ENCODE peak calls at places on chromosome 9, in eight cellular contexts. Y is left ventricle myocardium inferior; I is tibial artery; Z is omental fat pad; J is psoas muscle; D is fibroblast of villous mesenchyme; E is CD8-positive, alpha-beta T cell; L is CD4-positive, alpha-beta T cell. P is an unnamed sample.
A peak's percentile ranks its signal among the peaks of the same experiment; 100 is the strongest.

GRCh38 chr9:5784526-5785315 is 48.2 kb downstream of the ERMP1 start:
- DNase-seq in Y (no peak), I (no peak), Z (no peak), J (no peak), D (peak; percentile 69), E (no peak), L (no peak), P (no peak)

GRCh38 chr9:22049411-22049810 is 40.3 kb upstream of the CDKN2B start:
- DNase-seq in Y (no peak), I (no peak), Z (no peak), J (no peak), D (peak; percentile 42), E (no peak), L (no peak), P (no peak)

GRCh38 chr9:136520053-136520540 is 25.8 kb downstream of the NOTCH1 start:
- DNase-seq in Y (no peak), I (no peak), Z (no peak), J (no peak), D (no peak), E (no peak), L (no peak), P (no peak)

GRCh38 chr9:122445155-122445749 is 32.5 kb downstream of the OR1J1 start:
- DNase-seq in Y (no peak), I (no peak), Z (no peak), J (no peak), D (peak; percentile 60), E (no peak), L (no peak), P (no peak)

GRCh38 chr9:91978739-91979414 is 28.8 kb upstream of the ROR2 start:
- DNase-seq in Y (no peak), I (no peak), Z (no peak), J (no peak), D (peak; percentile 90), E (no peak), L (no peak), P (no peak)

GRCh38 chr9:88462191-88462590 is 72.8 kb upstream of the NXNL2 start:
- DNase-seq in Y (no peak), I (no peak), Z (no peak), J (no peak), D (no peak), E (no peak), L (no peak), P (no peak)

GRCh38 chr9:27861887-27862286 is 288.6 kb upstream of the C9orf72 start:
- DNase-seq in Y (no peak), I (no peak), Z (no peak), J (no peak), D (no peak), E (no peak), L (no peak), P (no peak)

GRCh38 chr9:16143947-16144890 is 591.4 kb downstream of the CCDC171 start:
- DNase-seq in Y (no peak), I (no peak), Z (no peak), J (no peak), D (no peak), E (no peak), L (no peak), P (no peak)

GRCh38 chr9:132946624-132947295 is 2.3 kb upstream of the TSC1 start:
- DNase-seq in Y (no peak), I (no peak), Z (no peak), J (no peak), D (peak; percentile 34), E (no peak), L (no peak), P (no peak)

GRCh38 chr9:4984571-4985375 is at the start of gene JAK2:
- DNase-seq in Y (peak; percentile 92), I (peak; percentile 97), Z (peak; percentile 53), J (peak; percentile 91), D (peak; percentile 96), E (peak; percentile 74), L (peak; percentile 69), P (peak; percentile 92)

GRCh38 chr9:132742821-132743311 is 72.6 kb downstream of the GTF3C4 start:
- DNase-seq in Y (no peak), I (peak; percentile 47), Z (no peak), J (no peak), D (no peak), E (no peak), L (no peak), P (no peak)

GRCh38 chr9:109441296-109441695 is 56.8 kb downstream of the PTPN3 start:
- DNase-seq in Y (no peak), I (no peak), Z (no peak), J (no peak), D (no peak), E (no peak), L (no peak), P (no peak)
- TF ChIP-seq CTCF in Y (no peak), I (no peak), Z (no peak), J (no peak), D (peak; percentile 8), E (no peak), L (no peak), P (no peak)

GRCh38 chr9:76618762-76619161 is 145.5 kb upstream of the PCA3 start:
- DNase-seq in Y (no peak), I (no peak), Z (no peak), J (no peak), D (peak; percentile 78), E (no peak), L (no peak), P (no peak)
- TF ChIP-seq CTCF in Y (no peak), I (no peak), Z (no peak), J (no peak), D (no peak), E (no peak), L (no peak), P (no peak)

DNA sequence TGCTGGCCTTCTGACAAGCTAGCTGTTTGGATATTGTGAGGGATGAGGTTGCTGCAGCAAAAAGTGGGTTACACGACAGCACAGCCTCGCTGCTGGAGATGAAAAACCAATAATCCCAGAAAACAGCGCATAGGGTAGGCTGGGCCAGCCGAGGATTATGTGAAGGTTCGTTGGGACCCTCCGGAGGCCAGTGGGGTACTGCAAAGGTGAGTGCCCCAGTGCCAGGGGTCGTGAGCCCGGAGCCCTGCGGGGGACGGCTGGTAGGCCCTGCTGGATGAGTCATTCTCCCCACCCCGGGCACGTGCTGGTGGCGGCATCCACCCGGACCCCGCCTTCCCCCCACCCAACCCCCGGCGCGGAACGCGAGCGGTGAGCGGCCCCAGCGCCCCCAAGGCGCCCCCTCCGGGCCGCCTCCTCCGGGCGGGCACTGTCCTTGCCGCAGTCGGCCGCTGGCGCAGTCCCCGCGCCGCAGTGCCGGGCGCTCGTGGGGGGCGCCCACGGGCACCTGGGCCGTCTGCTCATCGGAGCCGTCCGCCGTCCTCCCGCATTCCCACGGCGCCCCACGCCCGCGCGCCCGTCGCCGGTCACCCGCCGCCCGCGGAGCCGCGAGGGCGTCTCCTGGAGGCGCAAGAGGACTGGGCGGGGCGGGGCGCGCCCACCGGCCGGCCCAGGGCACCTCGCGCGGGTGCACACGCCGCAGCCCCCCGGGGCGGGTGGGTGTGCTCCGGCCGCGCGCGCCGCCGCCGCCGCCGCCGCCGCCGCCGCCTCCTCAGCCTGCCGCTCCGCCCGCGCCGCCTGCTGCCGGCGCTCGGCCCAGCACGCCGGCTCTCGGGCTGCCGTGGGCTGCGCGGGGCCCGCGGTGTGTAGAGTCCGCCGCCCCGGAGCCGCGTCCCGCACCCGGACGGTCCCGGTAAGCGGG is at the start of gene PHF24:
- DNase-seq in Y (no peak), I (no peak), Z (no peak), J (no peak), D (no peak), E (peak; percentile 33), L (no peak), P (no peak)
- TF ChIP-seq CTCF in Y (peak; percentile 19), I (no peak), Z (no peak), J (no peak), D (no peak), E (no peak), L (no peak), P (peak; percentile 13)

GRCh38 chr9:131475956-131476776 is 26.6 kb upstream of the POMT1 start:
- DNase-seq in Y (no peak), I (peak; percentile 60), Z (no peak), J (no peak), D (no peak), E (no peak), L (no peak), P (no peak)
- TF ChIP-seq CTCF in Y (peak; percentile 64), I (peak; percentile 19), Z (no peak), J (peak; percentile 40), D (peak; percentile 47), E (peak; percentile 23), L (peak; percentile 26), P (peak; percentile 52)

GRCh38 chr9:114382951-114383865 is 4.6 kb downstream of the AKNA start:
- DNase-seq in Y (no peak), I (peak; percentile 92), Z (no peak), J (no peak), D (peak; percentile 77), E (peak; percentile 74), L (peak; percentile 51), P (no peak)
- TF ChIP-seq CTCF in Y (peak; percentile 11), I (peak; percentile 6), Z (no peak), J (no peak), D (peak; percentile 22), E (peak; percentile 18), L (no peak), P (peak; percentile 39)

GRCh38 chr9:96619491-96620154 is at the start of gene CDC14B:
- DNase-seq in Y (peak; percentile 90), I (peak; percentile 93), Z (peak; percentile 89), J (peak; percentile 84), D (peak; percentile 88), E (peak; percentile 72), L (peak; percentile 60), P (peak; percentile 91)
- TF ChIP-seq CTCF in Y (no peak), I (no peak), Z (no peak), J (peak; percentile 9), D (no peak), E (no peak), L (no peak), P (no peak)

GRCh38 chr9:95507456-95508241 is 9.1 kb downstream of the PTCH1 start:
- DNase-seq in Y (peak; percentile 52), I (peak; percentile 80), Z (no peak), J (peak; percentile 55), D (peak; percentile 81), E (peak; percentile 41), L (peak; percentile 26), P (no peak)

GRCh38 chr9:95508242-95508967 is 8.4 kb downstream of the PTCH1 start:
- DNase-seq in Y (no peak), I (no peak), Z (no peak), J (no peak), D (no peak), E (peak; percentile 16), L (no peak), P (no peak)

GRCh38 chr9:95505676-95506437 is 10.9 kb downstream of the PTCH1 start:
- DNase-seq in Y (peak; percentile 57), I (peak; percentile 71), Z (no peak), J (peak; percentile 52), D (peak; percentile 78), E (peak; percentile 37), L (no peak), P (peak; percentile 83)

GRCh38 chr9:95506438-95506691 is 10.4 kb downstream of the PTCH1 start:
- DNase-seq in Y (peak; percentile 49), I (peak; percentile 78), Z (no peak), J (no peak), D (peak; percentile 57), E (peak; percentile 12), L (no peak), P (no peak)

GRCh38 chr9:95506692-95507455 is 9.9 kb downstream of the PTCH1 start:
- DNase-seq in Y (peak; percentile 42), I (peak; percentile 79), Z (no peak), J (peak; percentile 34), D (peak; percentile 44), E (peak; percentile 49), L (peak; percentile 37), P (peak; percentile 76)
- TF ChIP-seq CTCF in Y (no peak), I (no peak), Z (no peak), J (no peak), D (no peak), E (no peak), L (no peak), P (no peak)

GRCh38 chr9:102631559-102631958 is 363.6 kb upstream of the CYLC2 start:
- DNase-seq in Y (no peak), I (no peak), Z (no peak), J (no peak), D (no peak), E (no peak), L (no peak), P (no peak)
- TF ChIP-seq CTCF in Y (no peak), I (no peak), Z (no peak), J (no peak), D (no peak), E (no peak), L (no peak), P (peak; percentile 59)

P was measured in type B pancreatic cell.